ENCODE peak calls at places on chromosome 20, in six cellular contexts. F is CD4-positive, alpha-beta memory T cell; U is HAP-1; S is SJSA1; C is left lung; P is heart right ventricle. Q is an unnamed sample. For H3K4me1 and H3K27me3, the result is how much of the 10 kb centered on the place peaks cover.

GRCh38 chr20:1177680-1178079 is 7.1 kb downstream of the TMEM74B start:
- DNase-seq in S (no peak), U (no peak), C (no peak), P (no peak), F (no peak), Q (no peak)

GRCh38 chr20:1390552-1391403 is 2.1 kb downstream of the FKBP1A start:
- DNase-seq in P (no peak), F (no peak), U (no peak), S (no peak), C (no peak), Q (no peak)

GRCh38 chr20:32789896-32790750 is 27.9 kb downstream of the DNMT3B start:
- DNase-seq in P (peak), U (peak), F (peak), S (peak), C (peak), Q (peak)

GRCh38 chr20:35269055-35269781 is 8.7 kb downstream of the MMP24OS start:
- DNase-seq in F (peak), S (peak), P (peak), U (peak), C (no peak), Q (peak)

GRCh38 chr20:3775457-3775856 is 5.8 kb downstream of the SPEF1 start:
- DNase-seq in C (no peak), F (no peak), S (no peak), U (no peak), P (no peak), Q (no peak)

GRCh38 chr20:62742550-62742949 is 33.9 kb downstream of the NTSR1 start:
- DNase-seq in P (no peak), S (no peak), F (no peak), U (no peak), C (peak), Q (peak)

GRCh38 chr20:24763386-24764026 is 185.6 kb upstream of the CST7 start:
- DNase-seq in U (no peak), C (no peak), S (no peak), F (no peak), P (no peak), Q (no peak)

GRCh38 chr20:14344746-14345145 is 7.3 kb upstream of the FLRT3 start:
- DNase-seq in S (no peak), P (no peak), U (no peak), F (no peak), C (no peak), Q (no peak)

GRCh38 chr20:32282461-32282860 is 5.0 kb downstream of the KIF3B start:
- DNase-seq in F (no peak), S (no peak), U (no peak), P (peak), C (no peak), Q (no peak)

GRCh38 chr20:37907677-37908397 is 4.9 kb downstream of the VSTM2L start:
- DNase-seq in F (no peak), C (no peak), S (peak), P (no peak), U (no peak), Q (no peak)

GRCh38 chr20:16005612-16006493 is 567.4 kb downstream of the KIF16B start:
- DNase-seq in S (no peak), U (peak), C (no peak), P (no peak), F (no peak), Q (no peak)

GRCh38 chr20:2981646-2982045 is 61.8 kb upstream of the GNRH2 start:
- DNase-seq in F (no peak), S (no peak), U (no peak), P (no peak), C (no peak), Q (no peak)

GRCh38 chr20:43963233-43963632 is 48.6 kb downstream of the TOX2 start:
- DNase-seq in F (no peak), S (no peak), P (no peak), U (no peak), C (no peak), Q (peak)

GRCh38 chr20:59393142-59393541 is 92.7 kb downstream of the EDN3 start:
- DNase-seq in P (no peak), C (no peak), S (no peak), F (no peak), U (no peak), Q (no peak)

GRCh38 chr20:4763776-4764525 is 42.2 kb downstream of the PRND start:
- DNase-seq in U (no peak), F (no peak), P (no peak), C (no peak), S (no peak), Q (no peak)

GRCh38 chr20:31551163-31551562 is 36.9 kb downstream of the HM13 start:
- DNase-seq in F (no peak), U (no peak), P (no peak), S (no peak), C (no peak), Q (no peak)

GRCh38 chr20:16115891-16116577 is 457.2 kb downstream of the KIF16B start:
- DNase-seq in U (peak), S (no peak), F (no peak), C (no peak), P (peak), Q (no peak)

GRCh38 chr20:49823152-49823847 is 10.7 kb downstream of the SLC9A8 start:
- DNase-seq in U (no peak), S (no peak), F (peak), C (no peak), P (no peak), Q (no peak)
- H3K4me1 ChIP-seq in U (under half), S (under half), F (under half), C (half or more), P (under half), Q (under half)

GRCh38 chr20:61668771-61669503 is 396.7 kb downstream of the TAF4 start:
- DNase-seq in F (no peak), C (no peak), S (no peak), U (no peak), P (no peak), Q (no peak)
- H3K27me3 ChIP-seq in F (under half), C (under half), S (under half), U (under half), P (under half), Q (under half)

GRCh38 chr20:64036346-64037198 is 590 bp downstream of the C20orf204 start:
- DNase-seq in U (no peak), F (no peak), S (no peak), C (no peak), P (no peak), Q (no peak)

GRCh38 chr20:64035066-64035932 is 683 bp upstream of the C20orf204 start:
- DNase-seq in U (no peak), F (no peak), C (no peak), S (no peak), P (no peak), Q (peak)

GRCh38 chr20:64037498-64038213 is 1.7 kb downstream of the C20orf204 start:
- DNase-seq in S (no peak), C (no peak), F (no peak), U (no peak), P (no peak), Q (no peak)

GRCh38 chr20:64037199-64037497 is 1.2 kb downstream of the C20orf204 start:
- DNase-seq in F (no peak), C (no peak), S (no peak), U (no peak), P (no peak), Q (no peak)

DNA sequence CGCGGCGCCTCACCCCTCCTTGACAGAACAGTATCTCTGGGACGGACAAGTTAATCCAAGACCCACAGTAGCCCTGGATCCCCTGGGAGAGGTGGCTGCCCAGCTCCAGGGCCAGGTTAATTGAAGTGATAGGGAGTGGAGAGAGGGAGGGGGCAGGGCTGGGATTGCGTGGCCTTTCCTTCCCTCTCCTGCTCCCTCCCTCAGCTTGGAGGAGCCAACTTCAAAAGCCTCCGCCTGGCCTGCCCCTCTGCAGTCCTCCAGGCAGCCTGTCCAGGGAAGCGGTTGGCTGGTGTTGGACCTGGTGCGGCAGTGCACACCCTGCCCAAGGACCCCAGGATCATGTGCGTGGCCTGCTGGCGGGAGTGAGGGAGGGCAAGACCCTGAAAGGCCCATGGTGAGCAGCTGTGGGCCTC is at the start of gene C20orf204:
- DNase-seq in U (no peak), C (no peak), P (no peak), F (no peak), S (no peak), Q (no peak)
- H3K4me3 ChIP-seq in U (no peak), C (no peak), P (no peak), F (no peak), S (no peak), Q (no peak)

DNA sequence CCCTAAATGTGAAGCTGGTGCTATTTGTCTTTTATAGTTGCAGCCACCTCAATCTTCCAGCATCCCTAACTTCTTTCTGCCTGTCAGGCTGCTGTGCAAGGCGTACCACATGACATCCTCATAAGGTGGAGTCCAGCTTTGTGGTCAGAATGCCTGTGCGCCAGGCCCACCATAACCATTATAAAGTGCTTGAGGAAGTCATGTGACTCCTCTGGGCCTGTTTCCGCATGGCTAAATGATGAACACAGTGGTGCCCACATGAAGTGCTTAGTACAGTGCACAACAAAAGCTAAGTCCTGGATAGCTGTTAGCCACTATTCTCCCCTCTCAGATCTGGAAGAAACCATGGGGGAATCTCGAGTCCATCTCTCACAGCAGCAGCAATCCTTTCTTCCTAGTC is 75.6 kb downstream of the INSM1 start:
- DNase-seq in F (no peak), P (no peak), S (no peak), U (no peak), C (no peak), Q (no peak)
- H3K4me1 ChIP-seq in F (under half), P (under half), S (under half), U (under half), C (under half), Q (under half)

Q was measured in upper lobe of right lung.